ENCODE peak calls at places on chromosomes 4 and X, in six cellular contexts. One of them, this sample, is unnamed.

GRCh38 chr4:76905521-76905920 is 7.6 kb upstream of the SOWAHB start:
- DNase-seq in CD4-positive, alpha-beta memory T cell: no peak
- DNase-seq in GM13977: no peak
- DNase-seq in HL-60: no peak
- DNase-seq in fibroblast of lung: peak
- DNase-seq in uterus: no peak
- DNase-seq in this sample: no peak

GRCh38 chrX:617891-618290 is 12.7 kb upstream of the SHOX start:
- DNase-seq in CD4-positive, alpha-beta memory T cell: no peak
- DNase-seq in GM13977: peak
- DNase-seq in HL-60: no peak
- DNase-seq in fibroblast of lung: no peak
- DNase-seq in uterus: no peak
- DNase-seq in this sample: no peak

GRCh38 chr4:145956288-145956890 is 17.8 kb upstream of the ZNF827 start:
- DNase-seq in CD4-positive, alpha-beta memory T cell: peak
- DNase-seq in GM13977: peak
- DNase-seq in HL-60: peak
- DNase-seq in fibroblast of lung: peak
- DNase-seq in uterus: peak
- DNase-seq in this sample: no peak

GRCh38 chr4:32831104-32831503 is 2110.9 kb downstream of the PCDH7 start:
- DNase-seq in CD4-positive, alpha-beta memory T cell: no peak
- DNase-seq in GM13977: no peak
- DNase-seq in HL-60: no peak
- DNase-seq in fibroblast of lung: no peak
- DNase-seq in uterus: no peak
- DNase-seq in this sample: no peak

GRCh38 chr4:4203688-4204400 is 22.9 kb downstream of the OTOP1 start:
- DNase-seq in CD4-positive, alpha-beta memory T cell: no peak
- DNase-seq in GM13977: no peak
- DNase-seq in HL-60: no peak
- DNase-seq in fibroblast of lung: no peak
- DNase-seq in uterus: no peak
- DNase-seq in this sample: no peak

GRCh38 chrX:68396953-68397352 is 36.3 kb downstream of the OPHN1 start:
- DNase-seq in CD4-positive, alpha-beta memory T cell: no peak
- DNase-seq in GM13977: no peak
- DNase-seq in HL-60: no peak
- DNase-seq in fibroblast of lung: peak
- DNase-seq in uterus: no peak
- DNase-seq in this sample: no peak

GRCh38 chr4:133320576-133321170 is 171.6 kb downstream of the PCDH10 start:
- DNase-seq in CD4-positive, alpha-beta memory T cell: no peak
- DNase-seq in GM13977: peak
- DNase-seq in HL-60: peak
- DNase-seq in fibroblast of lung: peak
- DNase-seq in uterus: no peak
- DNase-seq in this sample: no peak

GRCh38 chr4:13722649-13723048 is 95.1 kb upstream of the BOD1L1 start:
- DNase-seq in CD4-positive, alpha-beta memory T cell: no peak
- DNase-seq in GM13977: no peak
- DNase-seq in HL-60: no peak
- DNase-seq in fibroblast of lung: no peak
- DNase-seq in uterus: no peak
- DNase-seq in this sample: no peak

GRCh38 chr4:988726-989721 is 2.2 kb downstream of the IDUA start:
- DNase-seq in CD4-positive, alpha-beta memory T cell: no peak
- DNase-seq in GM13977: no peak
- DNase-seq in HL-60: no peak
- DNase-seq in fibroblast of lung: no peak
- DNase-seq in uterus: no peak
- DNase-seq in this sample: no peak

GRCh38 chrX:136525738-136526606 is 6.0 kb upstream of the VGLL1 start:
- DNase-seq in CD4-positive, alpha-beta memory T cell: no peak
- DNase-seq in GM13977: no peak
- DNase-seq in HL-60: no peak
- DNase-seq in fibroblast of lung: peak
- DNase-seq in uterus: peak
- DNase-seq in this sample: no peak

GRCh38 chr4:2320152-2320551 is 58.2 kb upstream of the MXD4 start:
- DNase-seq in CD4-positive, alpha-beta memory T cell: no peak
- DNase-seq in GM13977: no peak
- DNase-seq in HL-60: no peak
- DNase-seq in fibroblast of lung: no peak
- DNase-seq in uterus: no peak
- DNase-seq in this sample: no peak

GRCh38 chr4:6909113-6909969 is at the start of gene TBC1D14:
- DNase-seq in CD4-positive, alpha-beta memory T cell: peak
- DNase-seq in GM13977: peak
- DNase-seq in HL-60: peak
- DNase-seq in fibroblast of lung: peak
- DNase-seq in uterus: peak
- DNase-seq in this sample: no peak

GRCh38 chrX:1935805-1936204 is 320.9 kb downstream of the ASMT start:
- DNase-seq in CD4-positive, alpha-beta memory T cell: no peak
- DNase-seq in GM13977: no peak
- DNase-seq in HL-60: no peak
- DNase-seq in fibroblast of lung: no peak
- DNase-seq in uterus: no peak
- DNase-seq in this sample: no peak

This sample was measured in CMK.